ENCODE peak calls at places on chromosomes 13 and 19, in ten cellular contexts. D, O, S, K, Z, G, Y, Q, W and H are unnamed samples.
A peak's percentile ranks its signal among the peaks of the same experiment; 100 is the strongest.

GRCh38 chr19:35116085-35116801 is 620 bp downstream of the FXYD3 start:
- DNase-seq in W (no peak), Z (no peak), D (no peak), K (peak; percentile 86), S (no peak), Q (no peak), O (no peak), G (peak; percentile 74), Y (no peak), H (no peak)

GRCh38 chr13:112968910-112969691 is at the start of gene MCF2L:
- DNase-seq in K (peak; percentile 63), Z (peak; percentile 73), W (peak; percentile 78), S (no peak), Y (peak; percentile 42), Q (peak; percentile 72), D (peak; percentile 54), O (peak; percentile 74), G (peak; percentile 64), H (peak; percentile 2)

GRCh38 chr13:111204438-111205177 is 89.5 kb downstream of the ARHGEF7 start:
- DNase-seq in K (no peak), Q (peak; percentile 54), W (no peak), G (no peak), O (peak; percentile 80), Z (peak; percentile 73), D (peak; percentile 86), S (peak; percentile 55), Y (peak; percentile 76), H (no peak)

GRCh38 chr13:94433055-94433947 is 46.2 kb downstream of the DCT start:
- DNase-seq in Z (peak; percentile 62), S (no peak), Q (peak; percentile 46), G (peak; percentile 45), K (no peak), O (no peak), Y (no peak), W (peak; percentile 99), D (peak; percentile 23), H (no peak)

GRCh38 chr19:4415352-4415751 is 12.9 kb downstream of the CHAF1A start:
- DNase-seq in Z (peak; percentile 57), Y (no peak), O (peak; percentile 66), Q (no peak), G (no peak), D (peak; percentile 36), K (no peak), W (peak; percentile 32), S (no peak), H (no peak)

GRCh38 chr19:33191501-33191900 is 2.6 kb upstream of the LRP3 start:
- DNase-seq in K (no peak), S (no peak), Y (no peak), G (no peak), Q (no peak), D (no peak), W (no peak), Z (no peak), O (no peak), H (no peak)

GRCh38 chr19:2171349-2172145 is 7.8 kb downstream of the DOT1L start:
- DNase-seq in D (peak; percentile 54), S (no peak), Z (peak; percentile 72), G (peak; percentile 85), W (peak; percentile 53), O (peak; percentile 75), Y (peak; percentile 49), Q (peak; percentile 63), K (no peak), H (no peak)

GRCh38 chr13:57624565-57625435 is 6.7 kb upstream of the PCDH17 start:
- DNase-seq in W (no peak), G (peak; percentile 47), O (peak; percentile 62), Q (no peak), S (no peak), Y (peak; percentile 76), D (peak; percentile 76), Z (peak; percentile 90), K (no peak), H (peak; percentile 11)

GRCh38 chr13:59722580-59722900 is 441.2 kb downstream of the DIAPH3 start:
- DNase-seq in G (no peak), D (no peak), Q (no peak), S (no peak), W (no peak), Y (no peak), O (no peak), K (no peak), Z (no peak), H (no peak)

GRCh38 chr19:44731622-44732021 is 16.9 kb upstream of the BCL3 start:
- DNase-seq in Z (no peak), W (no peak), S (no peak), Y (no peak), G (no peak), K (no peak), D (no peak), O (no peak), Q (no peak), H (no peak)

GRCh38 chr19:29731331-29731850 is 16.3 kb upstream of the C19orf12 start:
- DNase-seq in Z (no peak), S (no peak), Q (no peak), W (no peak), K (no peak), Y (no peak), D (no peak), G (no peak), O (no peak), H (no peak)

GRCh38 chr13:34416833-34417425 is 525.1 kb upstream of the NBEA start:
- DNase-seq in O (peak; percentile 73), S (peak; percentile 73), G (peak; percentile 48), Y (peak; percentile 71), Z (peak; percentile 1), W (no peak), K (peak; percentile 24), Q (no peak), D (peak; percentile 80), H (peak; percentile 39)

GRCh38 chr19:18425515-18426415 is 6.6 kb downstream of the SSBP4 start:
- DNase-seq in Z (peak; percentile 26), S (no peak), D (peak; percentile 65), G (peak; percentile 59), Y (peak; percentile 74), W (no peak), O (peak; percentile 79), Q (no peak), K (no peak), H (no peak)

DNA sequence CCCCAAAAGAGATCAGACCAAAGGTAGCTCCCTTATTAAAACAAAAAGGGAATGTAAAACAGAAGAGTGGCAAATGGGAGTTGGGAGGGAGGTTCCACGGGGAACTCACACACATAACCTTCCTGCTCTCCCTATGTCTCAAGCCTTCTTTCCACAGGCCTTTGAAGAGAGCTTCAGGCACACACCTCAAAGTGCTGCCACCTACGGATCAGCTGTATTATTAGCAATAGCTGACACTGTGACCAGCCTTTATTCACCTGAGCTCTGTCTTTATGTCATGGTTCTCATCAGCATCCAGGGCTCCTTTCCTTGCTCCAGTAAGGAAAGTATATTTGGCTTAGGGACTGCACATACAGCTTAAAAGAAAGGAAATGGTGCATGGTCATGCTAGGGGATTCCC is 11.3 kb downstream of the ZNF571 start:
- DNase-seq in W (peak; percentile 18), K (no peak), G (no peak), O (no peak), Z (peak; percentile 66), Q (no peak), Y (no peak), S (no peak), D (no peak), H (no peak)
- TF ChIP-seq CTCF in W (peak; percentile 60), K (no peak), G (no peak), O (no peak), Z (peak; percentile 55), Q (peak; percentile 34), Y (no peak), S (no peak), D (no peak), H (no peak)

GRCh38 chr13:107099661-107100060 is 531.7 kb upstream of the ARGLU1 start:
- DNase-seq in Z (no peak), S (peak; percentile 49), O (no peak), K (no peak), W (no peak), Y (peak; percentile 2), G (no peak), D (peak; percentile 6), Q (no peak), H (no peak)
- H3K4me3 ChIP-seq in Z (no peak overlapping the region), S (no peak overlapping the region), O (no peak overlapping the region), K (no peak overlapping the region), W (no peak overlapping the region), Y (no peak overlapping the region), G (no peak overlapping the region), D (no peak overlapping the region), Q (no peak overlapping the region), H (no peak overlapping the region)

DNA sequence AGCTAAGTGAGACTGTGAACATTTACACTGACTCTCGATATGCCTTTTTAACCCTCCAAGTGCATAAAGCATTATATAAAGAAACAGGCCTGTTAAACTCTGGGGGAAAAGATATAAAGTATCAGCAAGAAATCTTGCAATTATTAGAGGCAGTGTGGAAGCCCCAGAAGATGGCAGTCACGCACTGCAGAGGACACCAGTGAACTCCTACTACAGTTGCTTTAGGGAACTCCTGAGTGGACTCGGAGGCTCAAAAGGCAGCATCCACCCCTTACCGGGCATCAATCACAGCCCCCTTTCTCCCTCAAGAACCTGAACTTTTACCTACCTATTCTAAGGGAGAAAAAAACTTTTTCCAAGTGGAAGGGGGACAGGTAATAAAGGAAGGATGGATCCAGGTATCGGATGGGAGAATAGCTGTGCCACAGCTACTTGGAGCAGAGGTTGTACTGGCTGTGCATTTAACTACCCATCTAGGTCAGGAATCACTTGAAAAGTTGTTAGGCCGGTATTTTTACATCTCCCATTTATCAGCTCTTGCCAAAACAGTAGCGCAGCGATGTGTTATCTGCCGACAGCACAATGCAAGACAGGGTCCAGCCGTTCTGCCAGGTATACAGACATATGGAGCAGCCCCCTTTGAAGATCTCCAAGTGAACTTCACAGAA is 80.1 kb downstream of the ZNF486 start:
- DNase-seq in S (no peak), Y (peak; percentile 34), W (peak; percentile 71), D (peak; percentile 18), G (no peak), O (peak; percentile 81), K (no peak), Z (peak; percentile 69), Q (peak; percentile 72), H (no peak)
- TF ChIP-seq CTCF in S (peak; percentile 38), Y (peak; percentile 47), W (peak; percentile 83), D (peak; percentile 29), G (no peak), O (peak; percentile 59), K (peak; percentile 23), Z (peak; percentile 88), Q (peak; percentile 77), H (no peak)

GRCh38 chr13:76879211-76879875 is 6.9 kb downstream of the KCTD12 start:
- DNase-seq in D (peak; percentile 96), W (no peak), Y (peak; percentile 94), K (peak; percentile 46), Q (no peak), O (peak; percentile 86), G (peak; percentile 70), Z (no peak), S (no peak), H (peak; percentile 52)

GRCh38 chr13:76878043-76878442 is 8.2 kb downstream of the KCTD12 start:
- DNase-seq in G (no peak), Q (no peak), W (no peak), O (no peak), S (no peak), Y (peak; percentile 46), Z (no peak), D (peak; percentile 45), K (no peak), H (no peak)

GRCh38 chr13:76884167-76884566 is 2.0 kb downstream of the KCTD12 start:
- DNase-seq in K (peak; percentile 64), S (no peak), W (peak; percentile 41), O (peak; percentile 77), Z (peak; percentile 77), Q (no peak), D (peak; percentile 70), Y (peak; percentile 53), G (peak; percentile 53), H (peak; percentile 22)

GRCh38 chr13:76882431-76882830 is 3.8 kb downstream of the KCTD12 start:
- DNase-seq in S (no peak), Z (no peak), K (no peak), O (no peak), G (peak; percentile 49), Y (peak; percentile 77), D (peak; percentile 77), W (no peak), Q (no peak), H (peak; percentile 32)

GRCh38 chr13:76879876-76880270 is 6.3 kb downstream of the KCTD12 start:
- DNase-seq in W (no peak), Q (no peak), Y (no peak), S (no peak), G (no peak), K (no peak), O (no peak), D (no peak), Z (no peak), H (no peak)
- H3K4me3 ChIP-seq in W (no peak overlapping the region), Q (no peak overlapping the region), Y (no peak overlapping the region), S (no peak overlapping the region), G (no peak overlapping the region), K (no peak overlapping the region), O (no peak overlapping the region), D (no peak overlapping the region), Z (no peak overlapping the region), H (no peak overlapping the region)